ENCODE peak calls at places on chromosomes 5 and 9, in four cellular contexts. F is aorta; M is tibial artery; A is CD8-positive, alpha-beta T cell. Z is an unnamed sample.

GRCh38 chr9:71036501-71036900 is 84.9 kb downstream of the TRPM3 start:
- DNase-seq in A (no peak), F (no peak), M (no peak), Z (no peak)

GRCh38 chr5:2869471-2869870 is 118.0 kb upstream of the IRX2 start:
- DNase-seq in F (no peak), A (no peak), M (no peak), Z (no peak)

GRCh38 chr5:174571662-174572397 is 152.6 kb upstream of the MSX2 start:
- DNase-seq in A (no peak), M (peak), F (peak), Z (no peak)

GRCh38 chr5:114070093-114070722 is 291.7 kb upstream of the KCNN2 start:
- DNase-seq in A (no peak), M (no peak), F (no peak), Z (no peak)

GRCh38 chr9:129962889-129963703 is 79.9 kb downstream of the FNBP1 start:
- DNase-seq in M (peak), A (peak), F (peak), Z (peak)

GRCh38 chr5:20949636-20950035 is 961.6 kb upstream of the CDH18 start:
- DNase-seq in A (no peak), F (no peak), M (no peak), Z (no peak)

GRCh38 chr5:56737918-56738606 is 77.3 kb upstream of the MAP3K1 start:
- DNase-seq in F (no peak), A (no peak), M (no peak), Z (no peak)

GRCh38 chr9:75979362-75979761 is 88.9 kb downstream of the PCSK5 start:
- DNase-seq in M (no peak), F (no peak), A (no peak), Z (no peak)

GRCh38 chr9:106891286-106891685 is 28.3 kb downstream of the ZNF462 start:
- DNase-seq in A (no peak), M (no peak), F (no peak), Z (no peak)

GRCh38 chr5:94744906-94745305 is 126.4 kb downstream of the SLF1 start:
- DNase-seq in F (no peak), M (no peak), A (no peak), Z (no peak)

GRCh38 chr5:1788200-1788599 is 11.4 kb downstream of the MRPL36 start:
- DNase-seq in M (no peak), F (peak), A (no peak), Z (no peak)

GRCh38 chr5:119217183-119217582 is 138.6 kb upstream of the TNFAIP8 start:
- DNase-seq in F (no peak), M (no peak), A (no peak), Z (no peak)

GRCh38 chr5:173003360-173003759 is 19.8 kb downstream of the ATP6V0E1 start:
- DNase-seq in F (no peak), A (no peak), M (no peak), Z (no peak)

GRCh38 chr9:7079051-7079450 is 321.3 kb downstream of the KDM4C start:
- DNase-seq in A (no peak), M (no peak), F (no peak), Z (no peak)

GRCh38 chr9:70677336-70677735 is 262.9 kb upstream of the KLF9 start:
- DNase-seq in M (no peak), F (no peak), A (no peak), Z (no peak)

GRCh38 chr9:6630502-6631206 is 14.9 kb downstream of the GLDC start:
- DNase-seq in M (no peak), A (no peak), F (no peak), Z (no peak)

GRCh38 chr9:111069233-111069632 is 31.0 kb upstream of the LPAR1 start:
- DNase-seq in A (no peak), F (no peak), M (no peak), Z (no peak)

GRCh38 chr9:129866373-129867137 is 31.3 kb downstream of the USP20 start:
- DNase-seq in F (no peak), M (no peak), A (peak), Z (peak)

GRCh38 chr5:78779771-78780616 is 131.4 kb upstream of the LHFPL2 start:
- DNase-seq in A (no peak), F (no peak), M (no peak), Z (no peak)

GRCh38 chr9:85715587-85715986 is 26.2 kb downstream of the AGTPBP1 start:
- DNase-seq in M (no peak), F (no peak), A (no peak), Z (no peak)

GRCh38 chr9:129544766-129545165 is 76.1 kb downstream of the C9orf50 start:
- DNase-seq in M (no peak), F (no peak), A (no peak), Z (no peak)

GRCh38 chr9:33921967-33922895 is 105.3 kb downstream of the UBE2R2 start:
- DNase-seq in A (no peak), F (no peak), M (no peak), Z (peak)

GRCh38 chr5:14204785-14205321 is 61.7 kb downstream of the TRIO start:
- DNase-seq in F (peak), A (no peak), M (peak), Z (peak)
- H3K27ac ChIP-seq in F (no peak), A (no peak), M (peak), Z (peak)

GRCh38 chr5:177366528-177367322 is 9.0 kb downstream of the RGS14 start:
- DNase-seq in F (peak), A (no peak), M (peak), Z (peak)

GRCh38 chr5:177367323-177367848 is 9.7 kb downstream of the RGS14 start:
- DNase-seq in M (no peak), A (no peak), F (no peak), Z (no peak)

GRCh38 chr5:177369913-177370487 is 12.3 kb downstream of the RGS14 start:
- DNase-seq in A (no peak), F (no peak), M (no peak), Z (no peak)

GRCh38 chr5:177369050-177369912 is 11.6 kb downstream of the RGS14 start:
- DNase-seq in M (no peak), F (no peak), A (no peak), Z (no peak)

DNA sequence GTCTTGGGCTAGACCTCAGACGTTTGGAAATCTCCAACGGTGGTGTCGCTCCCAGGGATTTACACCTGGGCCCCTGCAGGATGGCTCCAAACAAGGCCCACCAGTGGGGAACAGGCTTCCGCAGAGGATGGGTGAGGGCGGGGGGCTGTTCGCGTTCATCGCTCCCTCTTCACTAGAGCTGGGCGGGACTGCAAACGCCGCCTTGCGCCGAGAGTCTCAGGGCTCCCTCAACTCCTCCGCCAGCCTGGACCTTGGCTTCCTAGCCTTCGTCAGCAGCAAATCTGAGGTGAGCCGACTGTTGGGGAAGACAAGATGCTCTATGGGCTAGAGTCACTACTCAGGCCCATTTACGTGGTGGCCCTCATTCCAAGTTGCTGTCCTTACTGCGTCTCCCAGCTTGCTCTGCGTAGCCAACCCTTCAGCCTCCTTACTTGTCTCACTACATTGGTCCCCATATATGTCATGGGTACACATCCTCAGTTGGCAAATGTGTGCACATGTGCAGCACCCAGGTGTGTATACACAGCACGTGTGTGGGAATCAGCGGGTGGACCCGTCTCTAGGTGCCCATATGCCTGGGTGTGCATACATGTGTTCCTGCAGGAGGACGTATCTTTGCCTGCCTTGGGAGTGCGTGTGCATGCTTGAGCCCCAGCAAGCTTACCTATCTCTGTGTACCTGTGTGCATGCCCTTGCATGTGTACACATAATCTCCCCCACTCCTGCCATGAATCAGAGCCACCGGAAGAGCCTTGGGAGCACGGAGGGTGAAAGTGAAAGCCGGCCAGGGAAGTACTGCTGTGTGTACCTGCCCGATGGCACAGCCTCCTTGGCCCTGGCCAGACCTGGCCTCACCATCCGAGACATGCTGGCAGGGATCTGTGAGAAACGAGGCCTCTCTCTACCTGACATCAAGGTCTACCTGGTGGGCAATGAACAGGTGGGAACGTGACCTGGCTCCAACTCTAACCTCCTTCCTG is 10.5 kb downstream of the RGS14 start:
- DNase-seq in M (no peak), F (no peak), A (no peak), Z (no peak)
- H3K27ac ChIP-seq in M (no peak), F (no peak), A (no peak), Z (no peak)

DNA sequence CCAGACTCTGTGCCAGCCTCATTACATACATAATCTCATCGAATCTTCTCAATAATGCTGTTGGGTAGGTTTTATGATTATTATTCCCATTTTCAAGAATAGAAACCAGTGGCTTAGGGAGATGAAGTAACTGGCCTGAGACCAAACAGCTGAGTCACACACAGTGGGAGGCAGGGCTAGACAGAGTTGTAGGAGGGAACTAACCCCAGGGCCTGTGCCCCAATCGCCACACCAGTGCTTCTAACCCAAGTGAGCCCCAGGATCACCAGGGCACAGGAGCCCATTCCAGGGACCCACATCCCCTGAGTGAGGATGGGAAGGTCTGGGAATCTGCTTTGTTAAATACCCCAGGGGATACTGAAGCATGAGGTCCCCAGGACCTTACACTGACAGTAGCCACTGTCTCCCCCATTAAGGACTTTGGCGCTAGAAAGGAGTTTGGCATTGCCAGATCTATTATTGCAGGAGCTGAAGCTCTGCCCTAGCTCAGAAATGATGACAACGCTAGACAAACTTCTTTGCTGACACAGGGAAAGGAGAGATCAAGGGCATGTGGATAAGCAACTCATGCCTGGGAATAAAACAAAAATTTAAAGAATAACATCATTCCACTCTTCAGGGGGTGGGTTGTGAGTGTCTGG is 63.8 kb upstream of the PPARGC1B start:
- DNase-seq in A (no peak), F (peak), M (peak), Z (no peak)
- H3K27ac ChIP-seq in A (no peak), F (no peak), M (no peak), Z (no peak)

GRCh38 chr5:159772698-159773061 is 143.6 kb upstream of the ADRA1B start:
- DNase-seq in A (no peak), M (no peak), F (no peak), Z (no peak)

GRCh38 chr5:159765760-159766517 is 150.3 kb upstream of the ADRA1B start:
- DNase-seq in M (no peak), A (no peak), F (no peak), Z (no peak)

GRCh38 chr5:159765034-159765433 is 151.2 kb upstream of the ADRA1B start:
- DNase-seq in M (no peak), A (no peak), F (no peak), Z (no peak)

GRCh38 chr5:159764283-159764927 is 151.9 kb upstream of the ADRA1B start:
- DNase-seq in A (no peak), M (no peak), F (peak), Z (no peak)

GRCh38 chr5:159768243-159768642 is 148.0 kb upstream of the ADRA1B start:
- DNase-seq in A (no peak), M (no peak), F (no peak), Z (no peak)
- H3K27ac ChIP-seq in A (no peak), M (peak), F (no peak), Z (no peak)

DNA sequence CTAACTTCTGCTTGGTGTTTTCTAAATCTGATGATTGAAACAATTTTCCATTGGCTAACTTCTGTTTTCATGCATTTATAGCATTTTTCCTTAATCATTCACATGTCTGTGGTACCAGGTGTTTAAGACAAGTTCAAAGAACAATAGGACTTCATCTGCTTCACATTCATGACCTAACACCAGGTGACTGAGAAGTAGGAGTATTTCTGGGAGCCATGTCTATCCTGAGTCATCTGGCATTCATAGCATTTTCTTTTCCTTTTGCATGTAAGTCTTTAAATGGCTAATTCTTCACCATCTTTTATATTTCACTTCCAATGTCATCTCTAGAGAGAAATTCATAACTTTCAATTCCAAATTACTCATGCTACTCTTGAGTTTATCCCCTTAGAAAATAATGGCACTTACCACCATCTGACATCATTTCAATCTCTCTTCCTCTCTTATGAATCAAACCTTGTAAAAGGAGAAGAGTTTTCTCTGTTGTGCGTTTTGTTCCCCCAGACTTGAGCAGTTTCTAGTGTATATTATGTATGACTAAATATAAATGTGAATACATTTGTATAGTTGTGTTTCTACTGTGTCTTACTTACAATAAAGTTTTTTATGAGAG is 1196.1 kb upstream of the CDH9 start:
- DNase-seq in M (no peak), A (no peak), F (no peak), Z (no peak)
- H3K27ac ChIP-seq in M (no peak), A (no peak), F (no peak), Z (no peak)

GRCh38 chr9:89312154-89312616 is 1.2 kb downstream of the CKS2 start:
- DNase-seq in A (no peak), M (no peak), F (no peak), Z (no peak)

GRCh38 chr9:89309608-89310485 is 1.1 kb upstream of the CKS2 start:
- DNase-seq in F (no peak), M (no peak), A (no peak), Z (no peak)

GRCh38 chr9:89311346-89312153 is 555 bp downstream of the CKS2 start:
- DNase-seq in F (no peak), A (no peak), M (no peak), Z (no peak)

GRCh38 chr9:89310486-89311345 is at the start of gene CKS2:
- DNase-seq in M (peak), A (peak), F (peak), Z (peak)

GRCh38 chr9:89309166-89309565 is 1.8 kb upstream of the CKS2 start:
- DNase-seq in F (no peak), A (no peak), M (no peak), Z (no peak)
- H3K27ac ChIP-seq in F (no peak), A (peak), M (peak), Z (peak)